ENCODE peak calls at places on chromosome 12, in ten cellular contexts. T is EH; P is activated CD4-positive, alpha-beta memory T cell treated with anti-CD3 and anti-CD28 coated beads, Interleukin-2, amount 10 ng/mL, durations not matched to agents 7 days and 5 days; S is HFF-Myc; G is HCEC 1CT; O is stimulated activated CD4-positive, alpha-beta T cell treated with anti-CD3 and anti-CD28 coated beads, Interleukin-1b, Interleukin-23, amount 100 ng/mL, for 1 hour; K is B cell; I is lower lobe of right lung; B is iPS DF 19.7; X is stimulated activated CD8-positive, alpha-beta memory T cell treated with anti-CD3 and anti-CD28 coated beads, Interleukin-4, amount 100 ng/mL, for 24 hours. Y is an unnamed sample.
A peak's percentile ranks its signal among the peaks of the same experiment; 100 is the strongest.

GRCh38 chr12:47021298-47021697 is 58.1 kb upstream of the PCED1B start:
- DNase-seq in B (peak; percentile 23), I (no peak), T (peak; percentile 90), K (no peak), P (no peak), O (no peak), X (no peak), S (peak; percentile 91), G (peak; percentile 90), Y (peak; percentile 83)

GRCh38 chr12:42921741-42922511 is 332.4 kb upstream of the PRICKLE1 start:
- DNase-seq in P (no peak), G (no peak), S (no peak), K (no peak), X (no peak), I (no peak), T (peak; percentile 46), B (no peak), O (no peak), Y (no peak)

GRCh38 chr12:61530456-61530855 is 729.7 kb upstream of the USP15 start:
- DNase-seq in G (no peak), X (no peak), K (no peak), T (no peak), O (no peak), I (no peak), B (no peak), S (no peak), P (no peak), Y (no peak)

GRCh38 chr12:70052931-70053497 is 190.2 kb upstream of the CNOT2 start:
- DNase-seq in S (peak; percentile 55), T (peak; percentile 42), G (peak; percentile 68), X (no peak), K (no peak), B (no peak), P (no peak), I (no peak), O (no peak), Y (peak; percentile 45)

GRCh38 chr12:3453266-3453862 is 37.6 kb upstream of the PRMT8 start:
- DNase-seq in T (no peak), O (no peak), G (no peak), K (no peak), X (no peak), S (no peak), I (no peak), P (no peak), B (no peak), Y (no peak)

GRCh38 chr12:49121047-49121696 is 10.0 kb downstream of the TUBA1B start:
- DNase-seq in T (peak; percentile 78), K (no peak), G (peak; percentile 67), I (no peak), B (peak; percentile 30), P (no peak), O (no peak), S (no peak), X (no peak), Y (peak; percentile 79)

GRCh38 chr12:25723921-25724491 is 170.9 kb upstream of the LMNTD1 start:
- DNase-seq in K (no peak), I (no peak), S (no peak), P (no peak), G (peak; percentile 30), O (no peak), B (no peak), T (peak; percentile 24), X (no peak), Y (no peak)

GRCh38 chr12:69266045-69266635 is 26.8 kb downstream of the CPSF6 start:
- DNase-seq in S (peak; percentile 37), P (no peak), O (no peak), G (peak; percentile 88), T (peak; percentile 65), B (no peak), I (no peak), X (no peak), K (no peak), Y (peak; percentile 21)

GRCh38 chr12:116874324-116874995 is 6.8 kb downstream of the HRK start:
- DNase-seq in K (no peak), X (no peak), B (no peak), T (no peak), P (no peak), I (no peak), G (no peak), S (no peak), O (no peak), Y (no peak)

GRCh38 chr12:19893514-19893913 is 454.2 kb downstream of the AEBP2 start:
- DNase-seq in O (no peak), T (peak; percentile 53), I (no peak), S (no peak), K (no peak), P (no peak), X (no peak), G (peak; percentile 62), B (no peak), Y (peak; percentile 19)

GRCh38 chr12:115507951-115508722 is 769.4 kb downstream of the MED13L start:
- DNase-seq in X (no peak), P (no peak), S (no peak), K (no peak), T (no peak), I (peak; percentile 40), B (peak; percentile 95), G (no peak), O (no peak), Y (no peak)

GRCh38 chr12:114764516-114764915 is 80.5 kb upstream of the TBX3 start:
- DNase-seq in P (no peak), G (no peak), I (no peak), S (no peak), B (no peak), X (no peak), K (no peak), T (no peak), O (no peak), Y (no peak)

GRCh38 chr12:1668833-1669543 is 21.9 kb upstream of the ADIPOR2 start:
- DNase-seq in B (no peak), I (peak; percentile 75), T (no peak), P (no peak), G (no peak), K (no peak), X (no peak), S (no peak), O (no peak), Y (no peak)

GRCh38 chr12:48311313-48311712 is 39.4 kb downstream of the ZNF641 start:
- DNase-seq in B (no peak), O (no peak), I (no peak), K (no peak), G (no peak), S (no peak), T (no peak), X (no peak), P (no peak), Y (no peak)

GRCh38 chr12:25054783-25055144 is 105.9 kb upstream of the BCAT1 start:
- DNase-seq in O (no peak), G (peak; percentile 15), I (no peak), T (peak; percentile 9), B (no peak), X (peak; percentile 38), P (peak; percentile 75), K (peak; percentile 44), S (no peak), Y (no peak)

Y was measured in ACHN.